ENCODE peak calls at places on chromosome 18, in nine cellular contexts. One of them, this sample, is unnamed.

GRCh38 chr18:36412778-36413177 is 115.3 kb downstream of the FHOD3 start:
- DNase-seq in T-cell: no peak
- DNase-seq in left colon: no peak
- DNase-seq in stimulated activated CD8-positive, alpha-beta memory T cell treated with anti-CD3 and anti-CD28 coated beads, Interleukin-4, amount 100 ng/mL, for 4 hours: no peak
- DNase-seq in lung microvascular endothelial cell: peak
- DNase-seq in amygdala: no peak
- DNase-seq in HFFc6: peak
- DNase-seq in NCI-H2029 treated with DMSO at 0.1 percent for 48 hours: no peak
- DNase-seq in NCI-H2081: no peak
- DNase-seq in this sample: no peak

GRCh38 chr18:79905389-79905911 is 46.0 kb downstream of the SLC66A2 start:
- DNase-seq in amygdala: no peak
- DNase-seq in lung microvascular endothelial cell: no peak
- DNase-seq in stimulated activated CD8-positive, alpha-beta memory T cell treated with anti-CD3 and anti-CD28 coated beads, Interleukin-4, amount 100 ng/mL, for 4 hours: no peak
- DNase-seq in HFFc6: no peak
- DNase-seq in left colon: no peak
- DNase-seq in NCI-H2081: no peak
- DNase-seq in NCI-H2029 treated with DMSO at 0.1 percent for 48 hours: no peak
- DNase-seq in T-cell: no peak
- DNase-seq in this sample: no peak

GRCh38 chr18:79503891-79504475 is 108.3 kb downstream of the NFATC1 start:
- DNase-seq in NCI-H2081: no peak
- DNase-seq in HFFc6: no peak
- DNase-seq in NCI-H2029 treated with DMSO at 0.1 percent for 48 hours: no peak
- DNase-seq in amygdala: no peak
- DNase-seq in T-cell: no peak
- DNase-seq in lung microvascular endothelial cell: no peak
- DNase-seq in stimulated activated CD8-positive, alpha-beta memory T cell treated with anti-CD3 and anti-CD28 coated beads, Interleukin-4, amount 100 ng/mL, for 4 hours: no peak
- DNase-seq in left colon: peak
- DNase-seq in this sample: no peak

GRCh38 chr18:23822590-23823385 is 133.5 kb downstream of the LAMA3 start:
- DNase-seq in NCI-H2029 treated with DMSO at 0.1 percent for 48 hours: no peak
- DNase-seq in HFFc6: peak
- DNase-seq in T-cell: no peak
- DNase-seq in lung microvascular endothelial cell: peak
- DNase-seq in stimulated activated CD8-positive, alpha-beta memory T cell treated with anti-CD3 and anti-CD28 coated beads, Interleukin-4, amount 100 ng/mL, for 4 hours: no peak
- DNase-seq in NCI-H2081: no peak
- DNase-seq in left colon: no peak
- DNase-seq in amygdala: no peak
- DNase-seq in this sample: no peak

GRCh38 chr18:61350578-61350977 is 17.3 kb downstream of the CDH20 start:
- DNase-seq in lung microvascular endothelial cell: no peak
- DNase-seq in T-cell: no peak
- DNase-seq in stimulated activated CD8-positive, alpha-beta memory T cell treated with anti-CD3 and anti-CD28 coated beads, Interleukin-4, amount 100 ng/mL, for 4 hours: no peak
- DNase-seq in NCI-H2029 treated with DMSO at 0.1 percent for 48 hours: no peak
- DNase-seq in HFFc6: no peak
- DNase-seq in amygdala: no peak
- DNase-seq in NCI-H2081: no peak
- DNase-seq in left colon: no peak
- DNase-seq in this sample: no peak

GRCh38 chr18:23824235-23824634 is 135.0 kb downstream of the LAMA3 start:
- DNase-seq in NCI-H2029 treated with DMSO at 0.1 percent for 48 hours: no peak
- DNase-seq in left colon: no peak
- DNase-seq in amygdala: no peak
- DNase-seq in T-cell: no peak
- DNase-seq in lung microvascular endothelial cell: peak
- DNase-seq in HFFc6: no peak
- DNase-seq in NCI-H2081: no peak
- DNase-seq in stimulated activated CD8-positive, alpha-beta memory T cell treated with anti-CD3 and anti-CD28 coated beads, Interleukin-4, amount 100 ng/mL, for 4 hours: no peak
- DNase-seq in this sample: no peak

GRCh38 chr18:35491689-35492077 is 6.1 kb downstream of the INO80C start:
- DNase-seq in NCI-H2081: no peak
- DNase-seq in HFFc6: no peak
- DNase-seq in NCI-H2029 treated with DMSO at 0.1 percent for 48 hours: no peak
- DNase-seq in left colon: no peak
- DNase-seq in T-cell: no peak
- DNase-seq in stimulated activated CD8-positive, alpha-beta memory T cell treated with anti-CD3 and anti-CD28 coated beads, Interleukin-4, amount 100 ng/mL, for 4 hours: no peak
- DNase-seq in amygdala: no peak
- DNase-seq in lung microvascular endothelial cell: peak
- DNase-seq in this sample: no peak

GRCh38 chr18:75213610-75214009 is 3.0 kb downstream of the TSHZ1 start:
- DNase-seq in lung microvascular endothelial cell: peak
- DNase-seq in NCI-H2081: peak
- DNase-seq in T-cell: no peak
- DNase-seq in stimulated activated CD8-positive, alpha-beta memory T cell treated with anti-CD3 and anti-CD28 coated beads, Interleukin-4, amount 100 ng/mL, for 4 hours: no peak
- DNase-seq in amygdala: no peak
- DNase-seq in HFFc6: peak
- DNase-seq in NCI-H2029 treated with DMSO at 0.1 percent for 48 hours: no peak
- DNase-seq in left colon: no peak
- DNase-seq in this sample: no peak

GRCh38 chr18:69590150-69590549 is 189.5 kb downstream of the DOK6 start:
- DNase-seq in amygdala: no peak
- DNase-seq in HFFc6: no peak
- DNase-seq in lung microvascular endothelial cell: no peak
- DNase-seq in NCI-H2081: no peak
- DNase-seq in left colon: no peak
- DNase-seq in stimulated activated CD8-positive, alpha-beta memory T cell treated with anti-CD3 and anti-CD28 coated beads, Interleukin-4, amount 100 ng/mL, for 4 hours: no peak
- DNase-seq in T-cell: no peak
- DNase-seq in NCI-H2029 treated with DMSO at 0.1 percent for 48 hours: no peak
- DNase-seq in this sample: no peak

GRCh38 chr18:46452820-46453219 is 204.2 kb downstream of the LOXHD1 start:
- DNase-seq in NCI-H2081: no peak
- DNase-seq in amygdala: no peak
- DNase-seq in lung microvascular endothelial cell: no peak
- DNase-seq in NCI-H2029 treated with DMSO at 0.1 percent for 48 hours: peak
- DNase-seq in HFFc6: peak
- DNase-seq in T-cell: no peak
- DNase-seq in left colon: no peak
- DNase-seq in stimulated activated CD8-positive, alpha-beta memory T cell treated with anti-CD3 and anti-CD28 coated beads, Interleukin-4, amount 100 ng/mL, for 4 hours: no peak
- DNase-seq in this sample: no peak

GRCh38 chr18:60892855-60893254 is 440.4 kb upstream of the CDH20 start:
- DNase-seq in left colon: no peak
- DNase-seq in stimulated activated CD8-positive, alpha-beta memory T cell treated with anti-CD3 and anti-CD28 coated beads, Interleukin-4, amount 100 ng/mL, for 4 hours: no peak
- DNase-seq in T-cell: no peak
- DNase-seq in amygdala: no peak
- DNase-seq in lung microvascular endothelial cell: peak
- DNase-seq in NCI-H2029 treated with DMSO at 0.1 percent for 48 hours: no peak
- DNase-seq in HFFc6: no peak
- DNase-seq in NCI-H2081: no peak
- DNase-seq in this sample: no peak

GRCh38 chr18:46402945-46403344 is 254.1 kb downstream of the LOXHD1 start:
- DNase-seq in left colon: no peak
- DNase-seq in NCI-H2081: no peak
- DNase-seq in stimulated activated CD8-positive, alpha-beta memory T cell treated with anti-CD3 and anti-CD28 coated beads, Interleukin-4, amount 100 ng/mL, for 4 hours: no peak
- DNase-seq in NCI-H2029 treated with DMSO at 0.1 percent for 48 hours: no peak
- DNase-seq in lung microvascular endothelial cell: no peak
- DNase-seq in amygdala: no peak
- DNase-seq in T-cell: no peak
- DNase-seq in HFFc6: no peak
- DNase-seq in this sample: no peak

GRCh38 chr18:3773303-3773702 is 323.3 kb downstream of the TGIF1 start:
- DNase-seq in NCI-H2081: no peak
- DNase-seq in amygdala: no peak
- DNase-seq in stimulated activated CD8-positive, alpha-beta memory T cell treated with anti-CD3 and anti-CD28 coated beads, Interleukin-4, amount 100 ng/mL, for 4 hours: no peak
- DNase-seq in T-cell: no peak
- DNase-seq in NCI-H2029 treated with DMSO at 0.1 percent for 48 hours: peak
- DNase-seq in HFFc6: no peak
- DNase-seq in lung microvascular endothelial cell: no peak
- DNase-seq in left colon: no peak
- DNase-seq in this sample: no peak

GRCh38 chr18:28404721-28405120 is 227.8 kb upstream of the CDH2 start:
- DNase-seq in lung microvascular endothelial cell: no peak
- DNase-seq in stimulated activated CD8-positive, alpha-beta memory T cell treated with anti-CD3 and anti-CD28 coated beads, Interleukin-4, amount 100 ng/mL, for 4 hours: no peak
- DNase-seq in T-cell: no peak
- DNase-seq in amygdala: no peak
- DNase-seq in left colon: no peak
- DNase-seq in HFFc6: no peak
- DNase-seq in NCI-H2081: no peak
- DNase-seq in NCI-H2029 treated with DMSO at 0.1 percent for 48 hours: no peak
- DNase-seq in this sample: no peak

GRCh38 chr18:48854780-48855179 is 96.0 kb downstream of the SMAD7 start:
- DNase-seq in T-cell: no peak
- DNase-seq in HFFc6: no peak
- DNase-seq in lung microvascular endothelial cell: no peak
- DNase-seq in NCI-H2029 treated with DMSO at 0.1 percent for 48 hours: no peak
- DNase-seq in NCI-H2081: no peak
- DNase-seq in amygdala: no peak
- DNase-seq in stimulated activated CD8-positive, alpha-beta memory T cell treated with anti-CD3 and anti-CD28 coated beads, Interleukin-4, amount 100 ng/mL, for 4 hours: no peak
- DNase-seq in left colon: no peak
- DNase-seq in this sample: no peak

This sample was measured in glomerular endothelial cell.